ENCODE peak calls at places on chromosomes 16 and 17, in eight cellular contexts. Q is activated effector memory CD4-positive, alpha-beta T cell treated with Interleukin-2 at 50 U/mL for 16 hours; L is hypothalamus; V is nephron progenitor cell; F is stimulated activated CD4-positive, alpha-beta T cell treated with anti-CD3 and anti-CD28 coated beads, Interleukin-4, amount 100 ng/mL, for 4 hours; D is iPS-NIHi11; U is NCI-H69; W is AG04450. O is an unnamed sample.

GRCh38 chr16:23469814-23470213 is 16.8 kb upstream of the COG7 start:
- DNase-seq in Q (no peak), L (no peak), V (no peak), F (no peak), D (peak; percentile 42), U (peak; percentile 41), W (no peak), O (no peak)

GRCh38 chr16:64297863-64298579 is 823.8 kb downstream of the CDH11 start:
- DNase-seq in Q (no peak), L (no peak), V (no peak), F (no peak), D (no peak), U (no peak), W (no peak), O (no peak)

GRCh38 chr16:2798723-2799204 is 494 bp downstream of the PRSS41 start:
- DNase-seq in Q (no peak), L (no peak), V (no peak), F (no peak), D (no peak), U (no peak), W (no peak), O (no peak)

GRCh38 chr17:28950752-28951427 is 428 bp downstream of the PHF12 start:
- DNase-seq in Q (peak; percentile 35), L (no peak), V (no peak), F (no peak), D (no peak), U (peak; percentile 77), W (no peak), O (no peak)

GRCh38 chr17:67460097-67460496 is 83.0 kb downstream of the PITPNC1 start:
- DNase-seq in Q (no peak), L (no peak), V (peak; percentile 21), F (no peak), D (no peak), U (peak; percentile 25), W (no peak), O (no peak)

GRCh38 chr17:43714338-43715149 is 44.0 kb downstream of the SOST start:
- DNase-seq in Q (no peak), L (no peak), V (no peak), F (no peak), D (no peak), U (no peak), W (no peak), O (no peak)

GRCh38 chr16:397135-397661 is at the start of gene NME4:
- DNase-seq in Q (no peak), L (no peak), V (peak; percentile 59), F (no peak), D (peak; percentile 71), U (peak; percentile 85), W (no peak), O (peak; percentile 66)

GRCh38 chr17:41599680-41600079 is 12.9 kb downstream of the KRT16 start:
- DNase-seq in Q (no peak), L (no peak), V (no peak), F (no peak), D (no peak), U (no peak), W (no peak), O (no peak)

GRCh38 chr17:885971-886571 is 93.5 kb downstream of the NXN start:
- DNase-seq in Q (no peak), L (no peak), V (no peak), F (no peak), D (no peak), U (no peak), W (no peak), O (no peak)

GRCh38 chr16:83137894-83138293 is 511.1 kb downstream of the CDH13 start:
- DNase-seq in Q (no peak), L (no peak), V (no peak), F (no peak), D (no peak), U (no peak), W (no peak), O (no peak)

GRCh38 chr17:34151081-34151480 is 104.0 kb upstream of the CCL2 start:
- DNase-seq in Q (no peak), L (no peak), V (no peak), F (no peak), D (peak; percentile 30), U (no peak), W (no peak), O (no peak)

GRCh38 chr17:50056217-50056960 is 479 bp downstream of the ITGA3 start:
- DNase-seq in Q (peak; percentile 48), L (no peak), V (peak; percentile 79), F (peak; percentile 62), D (peak; percentile 87), U (peak; percentile 90), W (no peak), O (no peak)

GRCh38 chr17:12342609-12343248 is 322.1 kb downstream of the MAP2K4 start:
- DNase-seq in Q (no peak), L (no peak), V (peak; percentile 52), F (no peak), D (peak; percentile 78), U (no peak), W (no peak), O (no peak)

GRCh38 chr16:87550510-87550961 is 51.8 kb upstream of the JPH3 start:
- DNase-seq in Q (peak; percentile 33), L (no peak), V (peak; percentile 72), F (peak; percentile 61), D (peak; percentile 90), U (no peak), W (no peak), O (peak; percentile 73)

GRCh38 chr16:50386819-50387218 is 18.0 kb upstream of the BRD7 start:
- DNase-seq in Q (no peak), L (no peak), V (no peak), F (no peak), D (no peak), U (no peak), W (no peak), O (no peak)

GRCh38 chr17:80394629-80395216 is 20.2 kb upstream of the ENDOV start:
- DNase-seq in Q (no peak), L (no peak), V (no peak), F (no peak), D (no peak), U (no peak), W (no peak), O (no peak)

GRCh38 chr17:49244839-49245238 is 14.3 kb upstream of the PHOSPHO1 start:
- DNase-seq in Q (no peak), L (no peak), V (no peak), F (no peak), D (no peak), U (no peak), W (no peak), O (no peak)

GRCh38 chr16:30004424-30004776 is 6.4 kb downstream of the DOC2A start:
- DNase-seq in Q (no peak), L (no peak), V (no peak), F (no peak), D (no peak), U (peak; percentile 41), W (no peak), O (no peak)

GRCh38 chr17:38894276-38894675 is 24.4 kb downstream of the LASP1 start:
- DNase-seq in Q (no peak), L (no peak), V (no peak), F (no peak), D (no peak), U (no peak), W (no peak), O (no peak)

GRCh38 chr16:10923650-10924214 is 18.5 kb downstream of the DEXI start:
- DNase-seq in Q (no peak), L (no peak), V (no peak), F (no peak), D (no peak), U (no peak), W (no peak), O (no peak)

GRCh38 chr17:80045703-80046102 is 9.3 kb downstream of the CCDC40 start:
- DNase-seq in Q (no peak), L (no peak), V (no peak), F (no peak), D (no peak), U (peak; percentile 44), W (no peak), O (no peak)

GRCh38 chr16:68732068-68732680 is 4.9 kb upstream of the CDH1 start:
- DNase-seq in Q (no peak), L (no peak), V (no peak), F (no peak), D (peak; percentile 82), U (peak; percentile 75), W (no peak), O (no peak)

O was measured in frontal cortex.